ENCODE peak calls at places on chromosomes 12 and 14, in four cellular contexts. Q, L, M and J are unnamed samples.

GRCh38 chr12:40586823-40587222 is 105.4 kb upstream of the CNTN1 start:
- DNase-seq in Q (no peak), L (no peak), M (no peak), J (no peak)

GRCh38 chr14:93745603-93746273 is 42.5 kb downstream of the PRIMA1 start:
- DNase-seq in Q (no peak), L (no peak), M (no peak), J (no peak)

GRCh38 chr14:75411194-75411552 is 16.6 kb upstream of the JDP2 start:
- DNase-seq in Q (no peak), L (peak), M (no peak), J (no peak)

GRCh38 chr14:28759056-28759657 is 7.4 kb upstream of the FOXG1 start:
- DNase-seq in Q (no peak), L (no peak), M (no peak), J (no peak)

GRCh38 chr12:49233842-49234526 is 30.9 kb upstream of the TUBA1C start:
- DNase-seq in Q (peak), L (peak), M (peak), J (no peak)

GRCh38 chr12:17148706-17149105 is 542.7 kb upstream of the LMO3 start:
- DNase-seq in Q (no peak), L (no peak), M (no peak), J (no peak)

GRCh38 chr12:52585951-52586350 is 12.3 kb upstream of the KRT74 start:
- DNase-seq in Q (no peak), L (no peak), M (no peak), J (no peak)

GRCh38 chr12:31206038-31206670 is 119.8 kb downstream of the SINHCAF start:
- DNase-seq in Q (no peak), L (no peak), M (no peak), J (no peak)

GRCh38 chr14:68951051-68951797 is 27.9 kb downstream of the ACTN1 start:
- DNase-seq in Q (no peak), L (peak), M (peak), J (no peak)

GRCh38 chr14:92890830-92891598 is 31.9 kb upstream of the CHGA start:
- DNase-seq in Q (no peak), L (no peak), M (no peak), J (no peak)

GRCh38 chr12:93668919-93669418 is 8.2 kb upstream of the CRADD start:
- DNase-seq in Q (no peak), L (no peak), M (no peak), J (no peak)

GRCh38 chr12:681857-682256 is 18.6 kb upstream of the NINJ2 start:
- DNase-seq in Q (no peak), L (no peak), M (no peak), J (no peak)

GRCh38 chr12:130118181-130118580 is 44.1 kb upstream of the FZD10 start:
- DNase-seq in Q (no peak), L (no peak), M (no peak), J (no peak)

GRCh38 chr12:25017336-25017735 is 68.4 kb upstream of the BCAT1 start:
- DNase-seq in Q (no peak), L (no peak), M (no peak), J (no peak)

GRCh38 chr12:116455540-116456306 is 103.5 kb upstream of the MAP1LC3B2 start:
- DNase-seq in Q (no peak), L (peak), M (peak), J (no peak)

GRCh38 chr14:47442206-47442605 is 233.2 kb downstream of the MDGA2 start:
- DNase-seq in Q (no peak), L (peak), M (no peak), J (no peak)

GRCh38 chr12:47188576-47189441 is 109.0 kb upstream of the AMIGO2 start:
- DNase-seq in Q (no peak), L (peak), M (no peak), J (no peak)

GRCh38 chr14:76419399-76419798 is 43.5 kb downstream of the ESRRB start:
- DNase-seq in Q (no peak), L (no peak), M (no peak), J (no peak)

GRCh38 chr12:92439397-92439779 is 263.4 kb upstream of the PLEKHG7 start:
- DNase-seq in Q (no peak), L (peak), M (no peak), J (no peak)

GRCh38 chr12:117072736-117073475 is 26.3 kb downstream of the TESC start:
- DNase-seq in Q (no peak), L (no peak), M (peak), J (no peak)

GRCh38 chr12:89029961-89030360 is 322.3 kb downstream of the DUSP6 start:
- DNase-seq in Q (no peak), L (no peak), M (no peak), J (no peak)

GRCh38 chr12:42483534-42483857 is 106.0 kb downstream of the PRICKLE1 start:
- DNase-seq in Q (no peak), L (peak), M (no peak), J (no peak)

GRCh38 chr12:29510591-29511174 is 13.2 kb upstream of the OVCH1 start:
- DNase-seq in Q (no peak), L (no peak), M (no peak), J (no peak)

GRCh38 chr14:75381642-75382041 is 46.2 kb upstream of the JDP2 start:
- DNase-seq in Q (no peak), L (no peak), M (no peak), J (no peak)

GRCh38 chr14:28666961-28667360 is 99.6 kb upstream of the FOXG1 start:
- DNase-seq in Q (no peak), L (no peak), M (no peak), J (no peak)

GRCh38 chr12:108128221-108129016 is 669 bp upstream of the WSCD2 start:
- DNase-seq in Q (no peak), L (no peak), M (no peak), J (no peak)

GRCh38 chr14:103445783-103446182 is 60.6 kb downstream of the MARK3 start:
- DNase-seq in Q (no peak), L (no peak), M (no peak), J (no peak)

GRCh38 chr14:103694572-103695026 is 20.7 kb downstream of the XRCC3 start:
- DNase-seq in Q (no peak), L (no peak), M (no peak), J (no peak)

GRCh38 chr12:91744613-91745012 is 401.0 kb downstream of the BTG1 start:
- DNase-seq in Q (no peak), L (no peak), M (no peak), J (no peak)

GRCh38 chr12:130636370-130636769 is 79.7 kb downstream of the RIMBP2 start:
- DNase-seq in Q (no peak), L (no peak), M (no peak), J (no peak)

GRCh38 chr12:6522193-6522592 is 12.1 kb upstream of the GAPDH start:
- DNase-seq in Q (no peak), L (no peak), M (no peak), J (no peak)

GRCh38 chr12:39905152-39905551 is 200.7 kb downstream of the SLC2A13 start:
- DNase-seq in Q (no peak), L (peak), M (peak), J (no peak)

GRCh38 chr12:11732023-11732422 is 82.5 kb downstream of the ETV6 start:
- DNase-seq in Q (no peak), L (no peak), M (no peak), J (no peak)

GRCh38 chr12:67747869-67748760 is 99.6 kb downstream of the DYRK2 start:
- DNase-seq in Q (no peak), L (peak), M (no peak), J (no peak)

GRCh38 chr14:68593806-68594536 is 198.9 kb downstream of the ZFP36L1 start:
- DNase-seq in Q (no peak), L (no peak), M (no peak), J (no peak)

GRCh38 chr12:49327368-49327767 is 4.3 kb downstream of the TROAP start:
- DNase-seq in Q (no peak), L (no peak), M (no peak), J (no peak)